ENCODE peak calls at places on chromosome 9, in seven cellular contexts. Z is kidney epithelial cell, Q is uterus, O is lower lobe of right lung, A is heart left ventricle, V is AG04449, L is kidney. W is an unnamed sample.

GRCh38 chr9:86303316-86303975 is 21.1 kb upstream of the ISCA1 start:
- DNase-seq in L (no peak), V (no peak), Z (no peak), A (no peak), O (no peak), Q (no peak), W (no peak)

GRCh38 chr9:110050925-110051355 is 157.0 kb downstream of the C9orf152 start:
- DNase-seq in Z (peak), O (no peak), L (no peak), Q (peak), V (peak), A (no peak), W (no peak)

GRCh38 chr9:29564564-29564963 is 1991.3 kb upstream of the C9orf72 start:
- DNase-seq in Z (no peak), A (no peak), L (no peak), O (no peak), V (no peak), Q (no peak), W (no peak)

GRCh38 chr9:78769684-78770083 is 472.8 kb downstream of the PSAT1 start:
- DNase-seq in O (no peak), A (no peak), V (no peak), L (no peak), Z (no peak), Q (no peak), W (no peak)

GRCh38 chr9:117703538-117703937 is 665 bp upstream of the TLR4 start:
- DNase-seq in Z (peak), O (no peak), L (no peak), A (no peak), Q (no peak), V (no peak), W (no peak)

GRCh38 chr9:127506814-127507750 is 55.8 kb downstream of the LRSAM1 start:
- DNase-seq in O (no peak), V (no peak), Q (no peak), L (no peak), Z (no peak), A (peak), W (no peak)

GRCh38 chr9:130933114-130934046 is 5.7 kb downstream of the FIBCD1 start:
- DNase-seq in Q (no peak), O (no peak), L (no peak), Z (no peak), A (no peak), V (no peak), W (no peak)

GRCh38 chr9:98410185-98410697 is 154.8 kb upstream of the TBC1D2 start:
- DNase-seq in O (no peak), A (no peak), Q (no peak), V (peak), L (no peak), Z (no peak), W (peak)

GRCh38 chr9:99185328-99185632 is 36.5 kb downstream of the ALG2 start:
- DNase-seq in A (no peak), V (no peak), Q (no peak), L (no peak), O (no peak), Z (no peak), W (no peak)

GRCh38 chr9:34929506-34930102 is 28.5 kb upstream of the PHF24 start:
- DNase-seq in V (no peak), L (no peak), O (no peak), Q (no peak), A (no peak), Z (no peak), W (peak)

GRCh38 chr9:120383999-120384924 is 195.7 kb downstream of the CDK5RAP2 start:
- DNase-seq in A (no peak), Z (no peak), Q (no peak), V (no peak), L (no peak), O (no peak), W (no peak)

GRCh38 chr9:126240835-126241234 is 85.8 kb upstream of the MVB12B start:
- DNase-seq in O (no peak), A (no peak), V (no peak), L (no peak), Q (no peak), Z (no peak), W (no peak)

GRCh38 chr9:125203259-125203658 is 2.9 kb downstream of the RABEPK start:
- DNase-seq in L (no peak), Z (no peak), V (no peak), Q (no peak), A (no peak), O (no peak), W (no peak)

GRCh38 chr9:83130541-83130940 is 67.6 kb upstream of the RASEF start:
- DNase-seq in V (no peak), Q (no peak), A (no peak), Z (peak), O (no peak), L (no peak), W (no peak)

GRCh38 chr9:3873818-3874217 is 348.0 kb upstream of the RFX3 start:
- DNase-seq in O (no peak), V (no peak), Z (no peak), L (no peak), Q (no peak), A (no peak), W (no peak)

GRCh38 chr9:126230692-126231091 is 95.9 kb upstream of the MVB12B start:
- DNase-seq in Q (no peak), A (no peak), L (no peak), Z (no peak), V (no peak), O (no peak), W (no peak)

GRCh38 chr9:99565203-99565602 is 256.5 kb upstream of the NR4A3 start:
- DNase-seq in O (no peak), Q (no peak), A (peak), Z (no peak), L (no peak), V (no peak), W (no peak)

GRCh38 chr9:121707477-121708424 is 56.3 kb downstream of the DAB2IP start:
- DNase-seq in O (no peak), Z (no peak), Q (no peak), L (no peak), A (no peak), V (no peak), W (no peak)

GRCh38 chr9:32603914-32604852 is 31.2 kb upstream of the NDUFB6 start:
- DNase-seq in Z (no peak), V (no peak), A (no peak), Q (no peak), O (no peak), L (no peak), W (no peak)

GRCh38 chr9:68705636-68706578 is 867 bp downstream of the PIP5K1B start:
- DNase-seq in L (peak), V (no peak), Q (no peak), O (no peak), A (peak), Z (no peak), W (no peak)

GRCh38 chr9:70435948-70436347 is 21.5 kb upstream of the KLF9 start:
- DNase-seq in V (no peak), L (no peak), Z (no peak), O (no peak), Q (no peak), A (no peak), W (no peak)

GRCh38 chr9:137680445-137681358 is 61.9 kb downstream of the EHMT1 start:
- DNase-seq in L (no peak), A (no peak), Q (no peak), O (no peak), Z (no peak), V (no peak), W (no peak)

GRCh38 chr9:114424126-114424525 is 36.3 kb upstream of the AKNA start:
- DNase-seq in A (no peak), L (no peak), Q (no peak), Z (no peak), V (no peak), O (no peak), W (no peak)

GRCh38 chr9:109381011-109381729 is 60.3 kb upstream of the EPB41L4B start:
- DNase-seq in L (no peak), Z (peak), Q (no peak), A (no peak), V (no peak), O (no peak), W (no peak)

GRCh38 chr9:80504525-80505235 is 932.9 kb downstream of the TLE4 start:
- DNase-seq in A (no peak), Z (no peak), O (no peak), L (no peak), Q (no peak), V (no peak), W (no peak)

GRCh38 chr9:80503692-80504400 is 932.1 kb downstream of the TLE4 start:
- DNase-seq in Q (no peak), L (no peak), O (no peak), Z (no peak), V (no peak), A (no peak), W (no peak)

GRCh38 chr9:80507611-80508010 is 935.8 kb downstream of the TLE4 start:
- DNase-seq in V (no peak), L (no peak), Z (no peak), O (no peak), A (no peak), Q (no peak), W (no peak)

GRCh38 chr9:80509358-80509757 is 937.6 kb downstream of the TLE4 start:
- DNase-seq in V (no peak), A (no peak), O (no peak), L (no peak), Q (no peak), Z (no peak), W (no peak)
- TF ChIP-seq CTCF in V (no peak), A (no peak), O (no peak), L (no peak), Q (no peak), Z (no peak), W (no peak)

GRCh38 chr9:95505072-95505471 is 11.7 kb downstream of the PTCH1 start:
- DNase-seq in A (no peak), O (no peak), Q (no peak), Z (no peak), V (no peak), L (no peak), W (no peak)

GRCh38 chr9:95506692-95507455 is 9.9 kb downstream of the PTCH1 start:
- DNase-seq in L (peak), A (peak), O (no peak), Z (no peak), Q (peak), V (no peak), W (peak)

GRCh38 chr9:95506438-95506691 is 10.4 kb downstream of the PTCH1 start:
- DNase-seq in Q (peak), A (no peak), Z (no peak), O (no peak), L (no peak), V (no peak), W (no peak)

GRCh38 chr9:95504053-95504963 is 12.5 kb downstream of the PTCH1 start:
- DNase-seq in Q (no peak), A (no peak), O (no peak), L (no peak), V (no peak), Z (no peak), W (peak)

GRCh38 chr9:95505676-95506437 is 10.9 kb downstream of the PTCH1 start:
- DNase-seq in V (no peak), L (peak), O (no peak), A (peak), Q (peak), Z (no peak), W (peak)
- TF ChIP-seq CTCF in V (no peak), L (no peak), O (no peak), A (no peak), Q (peak), Z (no peak), W (no peak)

GRCh38 chr9:134641989-134642384 is 384 bp downstream of the COL5A1 start:
- DNase-seq in Q (no peak), V (no peak), A (no peak), L (no peak), Z (no peak), O (no peak), W (peak)

GRCh38 chr9:134640491-134641172 is 971 bp upstream of the COL5A1 start:
- DNase-seq in Z (no peak), O (no peak), V (no peak), Q (no peak), A (no peak), L (no peak), W (peak)

GRCh38 chr9:134643306-134643705 is 1.7 kb downstream of the COL5A1 start:
- DNase-seq in O (no peak), V (no peak), Q (peak), A (no peak), L (no peak), Z (no peak), W (no peak)

GRCh38 chr9:134641173-134641985 is at the start of gene COL5A1:
- DNase-seq in O (peak), Q (peak), V (no peak), Z (no peak), L (peak), A (peak), W (peak)

GRCh38 chr9:134642385-134643181 is 980 bp downstream of the COL5A1 start:
- DNase-seq in Z (no peak), Q (peak), V (no peak), A (peak), L (peak), O (no peak), W (peak)
- TF ChIP-seq CTCF in Z (peak), Q (no peak), V (peak), A (no peak), L (no peak), O (peak), W (no peak)

GRCh38 chr9:123349691-123350480 is 6.1 kb upstream of the CRB2 start:
- DNase-seq in L (no peak), A (no peak), Z (no peak), O (no peak), Q (no peak), V (no peak), W (peak)
- TF ChIP-seq CTCF in L (peak), A (peak), Z (peak), O (peak), Q (peak), V (peak), W (peak)

DNA sequence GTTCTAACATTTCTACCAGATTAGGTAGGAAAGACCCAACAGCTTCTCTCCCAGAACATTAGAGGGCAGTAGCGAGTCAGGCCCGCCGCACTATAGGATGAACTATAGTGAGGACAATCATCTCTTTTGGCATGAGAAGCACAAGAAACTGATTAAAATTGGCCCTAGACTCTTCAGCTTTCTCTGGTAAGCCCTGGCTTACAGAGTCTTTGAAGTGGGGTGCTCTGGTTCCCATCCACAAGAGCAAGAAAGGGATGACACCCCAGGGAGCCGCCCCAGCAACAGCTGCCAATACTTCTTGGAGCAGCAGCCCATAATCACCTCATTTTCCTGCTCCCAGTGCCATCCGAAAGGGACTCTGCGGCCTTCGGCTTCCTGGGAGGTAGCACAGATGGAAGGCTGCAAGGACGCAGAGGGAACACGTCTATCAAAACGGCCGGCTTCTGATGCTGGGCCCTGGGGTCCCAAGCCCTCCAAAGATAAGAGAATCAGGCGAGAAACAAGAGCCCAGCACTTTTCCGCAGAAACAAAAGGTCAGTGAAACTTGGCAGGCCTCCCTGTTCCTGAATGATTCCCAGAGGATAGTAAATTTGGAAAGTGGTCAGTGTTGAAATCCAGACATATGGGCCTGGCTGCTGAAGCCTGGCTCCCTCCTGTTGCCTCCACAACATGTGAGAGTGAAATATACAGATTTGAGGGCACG is 69.3 kb downstream of the HSD17B3 start:
- DNase-seq in O (no peak), Q (peak), V (no peak), L (peak), Z (no peak), A (peak), W (peak)
- TF ChIP-seq CTCF in O (peak), Q (peak), V (peak), L (peak), Z (peak), A (peak), W (peak)

DNA sequence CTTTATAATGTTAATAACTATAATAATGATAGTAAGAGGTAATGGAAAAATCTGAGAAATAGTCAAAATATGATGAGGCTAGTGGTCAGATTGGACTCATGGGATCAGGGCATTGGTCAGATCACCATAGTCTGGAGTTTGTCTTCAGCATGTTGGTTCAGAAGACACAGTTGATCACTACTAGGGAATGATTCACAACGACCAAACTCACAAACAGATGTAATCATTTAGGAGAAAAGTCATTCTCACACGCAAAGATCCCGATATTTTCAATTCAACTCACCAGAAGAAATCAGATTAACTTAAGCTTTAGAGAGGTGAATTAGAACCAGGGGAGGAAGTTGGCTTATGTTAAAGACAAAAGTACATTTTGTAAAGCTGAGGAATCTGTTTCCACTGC is 131.8 kb downstream of the LURAP1L start:
- DNase-seq in A (no peak), V (no peak), Q (no peak), L (no peak), Z (no peak), O (no peak), W (no peak)
- TF ChIP-seq CTCF in A (no peak), V (no peak), Q (no peak), L (no peak), Z (no peak), O (no peak), W (no peak)

W was measured in nephron progenitor cell.